ENCODE peak calls at places on chromosomes 5 and 9, in four cellular contexts. D, G, Y and R are unnamed samples. For H3K4me1, the result is how much of the 10 kb centered on the place peaks cover.

GRCh38 chr9:12798066-12798770 is 23.4 kb downstream of the LURAP1L start:
- DNase-seq in D (no peak), G (no peak), Y (no peak), R (no peak)

GRCh38 chr9:12775373-12775962 is 648 bp downstream of the LURAP1L start:
- DNase-seq in D (no peak), G (no peak), Y (peak), R (no peak)

GRCh38 chr5:159734366-159734765 is 181.9 kb upstream of the ADRA1B start:
- DNase-seq in D (no peak), G (no peak), Y (no peak), R (no peak)

GRCh38 chr9:134621558-134622110 is 20.0 kb upstream of the COL5A1 start:
- DNase-seq in D (no peak), G (no peak), Y (no peak), R (no peak)

GRCh38 chr9:89532478-89532877 is 34.6 kb upstream of the SEMA4D start:
- DNase-seq in D (no peak), G (no peak), Y (no peak), R (no peak)

GRCh38 chr5:157816682-157817268 is 42.2 kb downstream of the CLINT1 start:
- DNase-seq in D (no peak), G (no peak), Y (peak), R (no peak)

GRCh38 chr5:82425591-82425990 is 147.4 kb upstream of the RPS23 start:
- DNase-seq in D (no peak), G (no peak), Y (no peak), R (no peak)

GRCh38 chr5:59768204-59769040 is 125.1 kb downstream of the PDE4D start:
- DNase-seq in D (peak), G (no peak), Y (peak), R (peak)

GRCh38 chr9:81737871-81738507 is 48.6 kb upstream of the TLE1 start:
- DNase-seq in D (no peak), G (peak), Y (no peak), R (peak)

GRCh38 chr5:31378838-31379237 is 153.1 kb downstream of the DROSHA start:
- DNase-seq in D (no peak), G (no peak), Y (no peak), R (no peak)

GRCh38 chr5:139445325-139446170 is 6.2 kb upstream of the DNAJC18 start:
- DNase-seq in D (no peak), G (no peak), Y (no peak), R (no peak)

GRCh38 chr9:127252405-127253093 is 12.0 kb upstream of the GARNL3 start:
- DNase-seq in D (no peak), G (no peak), Y (no peak), R (no peak)

GRCh38 chr5:137563646-137564474 is 64.7 kb upstream of the SPOCK1 start:
- DNase-seq in D (no peak), G (no peak), Y (peak), R (no peak)

GRCh38 chr5:132777209-132778069 is at the start of gene SEPTIN8:
- DNase-seq in D (no peak), G (no peak), Y (peak), R (peak)

GRCh38 chr5:60350794-60351193 is 349.2 kb downstream of the DEPDC1B start:
- DNase-seq in D (no peak), G (no peak), Y (no peak), R (peak)

GRCh38 chr9:137975936-137976565 is 98.5 kb downstream of the CACNA1B start:
- DNase-seq in D (no peak), G (no peak), Y (no peak), R (no peak)

GRCh38 chr5:39076757-39077475 is 2.7 kb upstream of the RICTOR start:
- DNase-seq in D (no peak), G (no peak), Y (no peak), R (no peak)

GRCh38 chr9:134377976-134378375 is 51.7 kb downstream of the RXRA start:
- DNase-seq in D (no peak), G (no peak), Y (no peak), R (peak)

GRCh38 chr5:79641414-79641813 is 29.2 kb downstream of the TENT2 start:
- DNase-seq in D (no peak), G (no peak), Y (no peak), R (no peak)

GRCh38 chr5:153158608-153159007 is 331.9 kb upstream of the GRIA1 start:
- DNase-seq in D (no peak), G (no peak), Y (no peak), R (no peak)

GRCh38 chr5:81417052-81417451 is 23.1 kb upstream of the ACOT12 start:
- DNase-seq in D (no peak), G (peak), Y (no peak), R (no peak)

GRCh38 chr9:112061152-112061740 is 113.9 kb downstream of the SUSD1 start:
- DNase-seq in D (no peak), G (peak), Y (peak), R (no peak)

GRCh38 chr5:77641397-77641943 is 3.0 kb upstream of the OTP start:
- DNase-seq in D (no peak), G (no peak), Y (no peak), R (no peak)

GRCh38 chr5:61969347-61969746 is 336.7 kb upstream of the KIF2A start:
- DNase-seq in D (no peak), G (no peak), Y (peak), R (no peak)

GRCh38 chr5:179265529-179266290 is 79.6 kb downstream of the ADAMTS2 start:
- DNase-seq in D (no peak), G (no peak), Y (peak), R (peak)

GRCh38 chr5:108650997-108651396 is 96.7 kb upstream of the FER start:
- DNase-seq in D (no peak), G (no peak), Y (no peak), R (no peak)

GRCh38 chr5:72799721-72800120 is 16.7 kb upstream of the TNPO1 start:
- DNase-seq in D (no peak), G (no peak), Y (no peak), R (no peak)

GRCh38 chr5:115977096-115977495 is 14.8 kb downstream of the LVRN start:
- DNase-seq in D (no peak), G (no peak), Y (no peak), R (no peak)

GRCh38 chr5:122844136-122844915 is 1.1 kb upstream of the SNX24 start:
- DNase-seq in D (no peak), G (no peak), Y (no peak), R (no peak)

GRCh38 chr5:168047669-168048111 is 243.8 kb upstream of the WWC1 start:
- DNase-seq in D (no peak), G (no peak), Y (peak), R (no peak)

GRCh38 chr9:89740722-89741121 is 135.9 kb downstream of the GADD45G start:
- DNase-seq in D (no peak), G (no peak), Y (no peak), R (no peak)

DNA sequence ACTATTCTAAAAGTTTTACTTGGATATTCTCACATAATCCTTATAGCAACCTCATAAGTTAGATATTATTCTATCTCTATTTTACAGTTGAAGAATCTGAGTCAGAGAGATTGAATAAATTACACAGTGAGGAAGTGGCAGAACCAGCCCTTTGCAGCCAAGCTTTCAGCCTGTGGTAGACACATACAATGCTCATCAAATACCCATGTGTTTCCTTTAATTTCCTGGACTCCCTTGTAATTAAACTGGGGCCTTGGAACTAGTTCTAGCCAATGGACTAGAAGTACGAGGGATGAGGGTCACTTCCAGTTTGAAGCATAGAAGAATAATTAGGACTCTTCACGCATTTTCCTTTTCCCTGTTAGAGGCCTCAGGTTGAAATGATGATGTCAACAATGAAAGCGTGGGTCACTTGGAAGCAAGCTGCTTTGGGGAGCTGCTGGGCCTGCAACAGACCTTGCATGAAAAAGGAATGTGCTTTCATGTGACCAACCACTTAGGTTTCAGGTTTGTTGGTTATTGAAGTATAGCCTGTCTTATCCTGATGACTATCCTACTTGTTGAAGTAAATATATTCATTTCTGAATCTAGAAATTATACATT is 12.1 kb upstream of the CAST start:
- DNase-seq in D (no peak), G (no peak), Y (peak), R (no peak)
- H3K4me1 ChIP-seq in D (under half), G (under half), Y (under half), R (under half)

GRCh38 chr5:170582931-170583330 is 79.1 kb downstream of the KCNIP1 start:
- DNase-seq in D (no peak), G (no peak), Y (no peak), R (no peak)

GRCh38 chr5:170584446-170584845 is 80.6 kb downstream of the KCNIP1 start:
- DNase-seq in D (no peak), G (no peak), Y (no peak), R (no peak)

GRCh38 chr5:170584003-170584402 is 80.2 kb downstream of the KCNIP1 start:
- DNase-seq in D (no peak), G (no peak), Y (no peak), R (no peak)

GRCh38 chr5:170579623-170580022 is 75.8 kb downstream of the KCNIP1 start:
- DNase-seq in D (no peak), G (no peak), Y (no peak), R (no peak)

GRCh38 chr5:170581211-170581610 is 77.4 kb downstream of the KCNIP1 start:
- DNase-seq in D (no peak), G (no peak), Y (no peak), R (no peak)
- H3K27ac ChIP-seq in D (no peak), G (no peak), Y (no peak), R (no peak)

DNA sequence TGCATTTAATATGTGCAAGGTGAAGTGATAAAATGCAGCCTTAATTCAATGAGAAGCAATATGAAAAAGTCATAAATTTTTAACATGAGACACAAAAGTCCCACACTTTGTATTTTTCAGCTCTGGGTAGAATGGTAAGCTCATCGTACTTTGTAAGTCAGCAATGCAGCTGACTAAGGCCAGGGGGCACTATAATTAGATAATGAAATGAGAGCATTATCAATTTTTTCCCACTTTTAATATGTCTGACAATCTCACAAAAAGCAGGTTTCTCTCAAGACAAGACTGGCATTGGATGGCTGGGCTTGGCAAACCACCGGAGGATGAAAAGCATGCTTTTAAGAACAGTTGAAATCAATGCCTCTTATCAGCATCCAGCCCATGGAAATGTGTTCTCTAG is 162.8 kb downstream of the FAM174A start:
- DNase-seq in D (no peak), G (no peak), Y (no peak), R (no peak)
- TF ChIP-seq CTCF in D (peak), G (peak), Y (peak), R (no peak)

DNA sequence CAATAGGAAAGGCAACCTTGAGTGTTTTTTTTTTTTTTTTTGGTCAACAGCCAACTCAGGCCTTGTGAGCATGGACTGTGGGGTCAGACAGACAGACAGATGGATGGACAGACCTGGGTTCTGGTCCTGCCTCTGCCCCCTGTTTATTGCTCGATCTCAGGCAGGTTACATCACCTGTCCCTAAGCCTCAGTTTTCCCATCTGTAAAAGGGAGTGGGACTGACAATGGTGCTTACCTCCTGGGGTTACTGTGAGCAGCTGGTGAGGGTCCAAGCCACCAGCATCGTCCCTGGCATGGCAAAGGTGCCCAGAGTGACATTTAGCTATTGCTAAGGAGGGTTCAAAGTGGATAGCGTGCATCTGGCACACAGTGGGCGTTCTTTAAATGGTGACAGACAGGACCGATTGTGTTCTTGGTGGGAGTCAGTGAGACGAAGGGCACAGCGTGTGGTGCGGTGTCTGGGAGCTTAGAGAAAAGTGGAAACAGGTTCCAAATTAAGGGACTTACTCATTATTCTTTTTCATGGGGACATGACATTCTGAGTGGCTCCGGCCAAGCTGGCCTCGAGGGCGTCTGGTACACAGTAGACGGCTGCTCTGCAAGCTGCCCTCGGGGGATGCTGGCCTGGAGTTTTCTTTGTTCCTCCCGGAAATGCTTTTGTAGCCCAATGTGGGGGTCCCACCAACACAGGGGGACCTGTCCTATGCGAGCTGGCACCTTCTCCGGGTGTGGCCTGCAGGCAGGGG is 72.1 kb downstream of the COL27A1 start:
- DNase-seq in D (no peak), G (no peak), Y (no peak), R (no peak)
- H3K4me1 ChIP-seq in D (under half), G (under half), Y (under half), R (under half)

GRCh38 chr9:100819980-100820379 is 208.5 kb upstream of the PLPPR1 start:
- DNase-seq in D (no peak), G (no peak), Y (no peak), R (no peak)
- H3K27ac ChIP-seq in D (no peak), G (no peak), Y (no peak), R (no peak)

GRCh38 chr9:79953908-79954307 is 382.1 kb downstream of the TLE4 start:
- DNase-seq in D (no peak), G (no peak), Y (no peak), R (no peak)

GRCh38 chr9:79952401-79952800 is 380.6 kb downstream of the TLE4 start:
- DNase-seq in D (no peak), G (no peak), Y (no peak), R (no peak)

DNA sequence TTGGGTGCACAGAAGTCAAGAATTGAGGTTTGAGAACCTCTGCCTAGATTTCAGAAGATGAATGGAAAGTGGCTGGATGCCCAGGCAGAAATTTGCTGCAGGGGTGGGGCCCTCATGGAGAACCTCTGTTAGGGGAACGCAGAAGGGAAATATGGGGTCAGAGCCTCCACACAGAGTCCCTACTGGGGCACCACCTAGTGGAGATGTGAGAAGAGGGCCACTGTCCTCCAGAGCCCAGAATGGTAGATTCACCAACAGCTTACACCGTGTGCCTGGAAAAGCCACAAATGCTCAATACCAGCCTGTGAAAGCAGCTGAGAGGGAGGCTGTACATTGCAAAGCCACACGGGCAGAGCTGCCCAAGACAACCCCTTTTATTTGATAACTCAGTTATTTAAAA is 383.5 kb downstream of the TLE4 start:
- DNase-seq in D (no peak), G (no peak), Y (peak), R (no peak)
- TF ChIP-seq CTCF in D (peak), G (no peak), Y (peak), R (no peak)